ENCODE peak calls at places on chromosomes 4 and X, in six cellular contexts. V is stimulated activated CD4-positive, alpha-beta T cell treated with anti-CD3 and anti-CD28 coated beads, Interleukin-15, amount 100 ng/mL, for 1 hour; A is NCI-H1694; D is effector memory CD4-positive, alpha-beta T cell; K is uterus; O is activated CD4-positive, CD25-positive, alpha-beta regulatory T cell. N is an unnamed sample.

GRCh38 chr4:125522588-125522987 is 207.8 kb downstream of the FAT4 start:
- DNase-seq in V (no peak), A (no peak), D (no peak), K (no peak), O (no peak), N (no peak)

GRCh38 chr4:109410776-109411175 is 22.8 kb upstream of the SEC24B start:
- DNase-seq in V (no peak), A (no peak), D (no peak), K (no peak), O (no peak), N (no peak)

GRCh38 chr4:184337907-184338306 is 120.2 kb upstream of the ENPP6 start:
- DNase-seq in V (no peak), A (no peak), D (no peak), K (no peak), O (no peak), N (no peak)

GRCh38 chrX:22276781-22277180 is 4.1 kb downstream of the CBLL2 start:
- DNase-seq in V (no peak), A (no peak), D (no peak), K (no peak), O (no peak), N (no peak)

GRCh38 chrX:39903937-39904336 is 193.8 kb downstream of the BCOR start:
- DNase-seq in V (no peak), A (no peak), D (no peak), K (no peak), O (no peak), N (no peak)

GRCh38 chr4:121270384-121270783 is 106.3 kb upstream of the TNIP3 start:
- DNase-seq in V (no peak), A (no peak), D (no peak), K (no peak), O (no peak), N (no peak)

GRCh38 chrX:80331285-80331684 is 89.0 kb upstream of the TENT5D start:
- DNase-seq in V (no peak), A (no peak), D (no peak), K (no peak), O (no peak), N (no peak)

GRCh38 chr4:55545133-55545532 is 1.6 kb downstream of the CLOCK start:
- DNase-seq in V (no peak), A (no peak), D (no peak), K (no peak), O (no peak), N (no peak)

GRCh38 chr4:112370466-112370865 is 73.3 kb downstream of the ALPK1 start:
- DNase-seq in V (no peak), A (no peak), D (no peak), K (no peak), O (no peak), N (peak)

N was measured in NCI-H524.